ENCODE peak calls at places on chromosome 3, in ten cellular contexts. T is fibroblast of lung, D is H1, V is sigmoid colon, X is RWPE2, E is HCT116, F is hepatocyte, J is spleen, P is heart left ventricle, A is thyroid gland. B is an unnamed sample.

GRCh38 chr3:185716436-185717090 is 108.3 kb downstream of the IGF2BP2 start:
- DNase-seq in T (no peak), D (no peak), V (no peak), X (no peak), E (no peak), F (peak; percentile 25), J (no peak), P (no peak), A (no peak), B (no peak)

GRCh38 chr3:170553788-170554620 is 31.9 kb downstream of the SLC7A14 start:
- DNase-seq in T (peak; percentile 25), D (no peak), V (no peak), X (no peak), E (no peak), F (no peak), J (no peak), P (no peak), A (no peak), B (no peak)

GRCh38 chr3:116614795-116615362 is 94.7 kb upstream of the TUSC7 start:
- DNase-seq in T (peak; percentile 5), D (no peak), V (no peak), X (no peak), E (no peak), F (peak; percentile 12), J (no peak), P (no peak), A (no peak), B (no peak)

GRCh38 chr3:66053783-66054094 is 15.0 kb upstream of the MAGI1 start:
- DNase-seq in T (no peak), D (no peak), V (no peak), X (no peak), E (no peak), F (no peak), J (no peak), P (no peak), A (no peak), B (no peak)

GRCh38 chr3:108008931-108009635 is 81.7 kb downstream of the CD47 start:
- DNase-seq in T (no peak), D (no peak), V (no peak), X (no peak), E (no peak), F (no peak), J (no peak), P (no peak), A (no peak), B (no peak)

GRCh38 chr3:136251511-136251910 is 1.4 kb downstream of the PCCB start:
- DNase-seq in T (no peak), D (no peak), V (no peak), X (no peak), E (no peak), F (no peak), J (no peak), P (no peak), A (no peak), B (no peak)

GRCh38 chr3:119809249-119810017 is 27.5 kb downstream of the NR1I2 start:
- DNase-seq in T (no peak), D (no peak), V (no peak), X (no peak), E (no peak), F (no peak), J (no peak), P (no peak), A (peak; percentile 12), B (no peak)

GRCh38 chr3:150960708-150961684 is 11.5 kb downstream of the CLRN1 start:
- DNase-seq in T (no peak), D (no peak), V (no peak), X (no peak), E (no peak), F (no peak), J (no peak), P (no peak), A (peak; percentile 73), B (no peak)

GRCh38 chr3:132399054-132399929 is 18.0 kb upstream of the DNAJC13 start:
- DNase-seq in T (peak; percentile 80), D (no peak), V (no peak), X (no peak), E (peak; percentile 48), F (peak; percentile 68), J (no peak), P (no peak), A (peak; percentile 9), B (no peak)

GRCh38 chr3:129059311-129059975 is 1.1 kb upstream of the GP9 start:
- DNase-seq in T (no peak), D (no peak), V (no peak), X (no peak), E (no peak), F (no peak), J (peak; percentile 57), P (no peak), A (no peak), B (no peak)

GRCh38 chr3:173823911-173824460 is 426.4 kb downstream of the NLGN1 start:
- DNase-seq in T (no peak), D (no peak), V (no peak), X (no peak), E (no peak), F (no peak), J (no peak), P (no peak), A (no peak), B (no peak)

GRCh38 chr3:182246870-182247269 is 535.1 kb downstream of the SOX2 start:
- DNase-seq in T (no peak), D (no peak), V (no peak), X (no peak), E (no peak), F (no peak), J (no peak), P (no peak), A (no peak), B (no peak)

GRCh38 chr3:182245059-182245458 is 533.3 kb downstream of the SOX2 start:
- DNase-seq in T (no peak), D (no peak), V (no peak), X (no peak), E (no peak), F (no peak), J (no peak), P (no peak), A (no peak), B (no peak)

GRCh38 chr3:182252802-182253201 is 540.5 kb upstream of the ATP11B start:
- DNase-seq in T (no peak), D (no peak), V (no peak), X (no peak), E (no peak), F (no peak), J (no peak), P (no peak), A (no peak), B (no peak)

GRCh38 chr3:182244222-182244971 is 532.7 kb downstream of the SOX2 start:
- DNase-seq in T (no peak), D (no peak), V (peak; percentile 69), X (no peak), E (no peak), F (peak; percentile 37), J (no peak), P (no peak), A (no peak), B (no peak)

GRCh38 chr3:182248349-182248880 is 536.7 kb downstream of the SOX2 start:
- DNase-seq in T (no peak), D (no peak), V (no peak), X (no peak), E (peak; percentile 34), F (no peak), J (no peak), P (no peak), A (no peak), B (no peak)
- TF ChIP-seq CTCF in T (no peak), D (peak; percentile 5), V (no peak), X (peak; percentile 16), E (peak; percentile 29), F (no peak), J (no peak), P (no peak), A (no peak), B (peak; percentile 17)

GRCh38 chr3:51390186-51390585 is 899 bp upstream of the RBM15B start:
- DNase-seq in T (no peak), D (no peak), V (no peak), X (no peak), E (no peak), F (no peak), J (no peak), P (no peak), A (no peak), B (no peak)
- H3K4me3 ChIP-seq in T (no peak overlapping the region), D (peak overlapping the region; percentile 28), V (no peak overlapping the region), X (no peak overlapping the region), E (peak overlapping the region; percentile 37), F (no peak overlapping the region), J (peak overlapping the region; percentile 81), P (peak overlapping the region; percentile 64), A (no peak overlapping the region), B (no peak overlapping the region)

GRCh38 chr3:47604145-47604544 is 25.5 kb upstream of the CSPG5 start:
- DNase-seq in T (no peak), D (no peak), V (no peak), X (no peak), E (no peak), F (no peak), J (no peak), P (no peak), A (no peak), B (no peak)

GRCh38 chr3:47603332-47603731 is 24.7 kb upstream of the CSPG5 start:
- DNase-seq in T (no peak), D (no peak), V (no peak), X (no peak), E (no peak), F (no peak), J (no peak), P (no peak), A (no peak), B (no peak)

GRCh38 chr3:47607335-47607734 is 28.7 kb upstream of the CSPG5 start:
- DNase-seq in T (no peak), D (no peak), V (no peak), X (no peak), E (no peak), F (no peak), J (no peak), P (no peak), A (no peak), B (no peak)

GRCh38 chr3:47606171-47606570 is 27.5 kb upstream of the CSPG5 start:
- DNase-seq in T (no peak), D (no peak), V (no peak), X (no peak), E (no peak), F (no peak), J (no peak), P (no peak), A (no peak), B (no peak)

GRCh38 chr3:47605646-47606045 is 27.0 kb upstream of the CSPG5 start:
- DNase-seq in T (no peak), D (no peak), V (no peak), X (no peak), E (no peak), F (no peak), J (no peak), P (no peak), A (no peak), B (no peak)
- H3K36me3 ChIP-seq in T (peaks cover 2% of the 10 kb centered on the region), D (peaks cover 29% of the 10 kb centered on the region), V (peaks cover 30% of the 10 kb centered on the region), X (peaks cover 64% of the 10 kb centered on the region), E (peaks cover 26% of the 10 kb centered on the region), F (no peaks in the 10 kb centered on the region), J (peaks cover 56% of the 10 kb centered on the region), P (peaks cover 58% of the 10 kb centered on the region), A (peaks cover 22% of the 10 kb centered on the region), B (peaks cover 21% of the 10 kb centered on the region)

DNA sequence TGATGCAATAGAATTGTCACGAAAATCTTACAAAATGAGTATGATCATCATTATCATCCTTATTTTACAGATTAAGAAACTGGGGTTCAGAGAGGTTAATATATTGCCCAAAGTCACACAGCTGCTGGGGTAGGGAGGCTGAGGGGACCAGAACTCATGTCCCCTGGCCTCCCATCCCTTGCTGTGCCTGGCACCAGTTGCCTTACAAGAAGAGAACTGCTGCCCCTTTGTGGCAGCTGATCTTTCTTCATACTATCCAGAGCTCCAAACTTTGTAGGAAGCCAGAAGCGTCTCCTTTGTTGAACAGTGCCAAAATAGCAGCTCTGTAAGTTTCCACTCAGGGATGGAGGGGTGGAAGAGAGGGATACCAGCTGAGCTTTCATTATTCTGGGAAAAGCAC is 236.8 kb upstream of the TBC1D5 start:
- DNase-seq in T (no peak), D (no peak), V (peak; percentile 73), X (no peak), E (no peak), F (peak; percentile 11), J (no peak), P (no peak), A (no peak), B (no peak)
- TF ChIP-seq CTCF in T (no peak), D (peak; percentile 35), V (no peak), X (no peak), E (peak; percentile 3), F (peak; percentile 31), J (no peak), P (no peak), A (no peak), B (no peak)

B was measured in GM06990.